ENCODE peak calls at places on chromosomes 5 and 9, in nine cellular contexts. E is GF-D8; D is activated naive CD4-positive, alpha-beta T cell treated with anti-CD3 and anti-CD28 coated beads, Interleukin-2, amount 10 ng/mL, durations not matched to agents 7 days and 5 days; J is foreskin fibroblast; T is NCI-H1092; V is GM23248; R is RPMI8226; K is Peyer's patch; I is D341Med. C is an unnamed sample.

GRCh38 chr5:56356876-56357160 is 123.7 kb upstream of the ANKRD55 start:
- DNase-seq in E (no peak), D (no peak), J (no peak), T (no peak), V (no peak), R (no peak), K (no peak), I (no peak), C (no peak)

GRCh38 chr9:7780261-7780988 is 19.2 kb downstream of the DMAC1 start:
- DNase-seq in E (no peak), D (no peak), J (peak), T (no peak), V (peak), R (no peak), K (no peak), I (no peak), C (no peak)

GRCh38 chr9:18888241-18888794 is 144.7 kb downstream of the SAXO1 start:
- DNase-seq in E (no peak), D (no peak), J (peak), T (no peak), V (peak), R (no peak), K (no peak), I (no peak), C (no peak)

GRCh38 chr5:95863383-95863757 is 40.8 kb upstream of the GLRX start:
- DNase-seq in E (no peak), D (no peak), J (peak), T (no peak), V (peak), R (no peak), K (no peak), I (no peak), C (no peak)

GRCh38 chr5:18216016-18216415 is 581.8 kb downstream of the TAF11L14 start:
- DNase-seq in E (no peak), D (no peak), J (no peak), T (no peak), V (no peak), R (no peak), K (no peak), I (no peak), C (no peak)

GRCh38 chr5:162068931-162069330 is 1.4 kb downstream of the GABRG2 start:
- DNase-seq in E (no peak), D (no peak), J (no peak), T (no peak), V (no peak), R (no peak), K (no peak), I (no peak), C (no peak)

GRCh38 chr5:77631166-77631582 is 7.3 kb downstream of the OTP start:
- DNase-seq in E (no peak), D (no peak), J (no peak), T (no peak), V (no peak), R (no peak), K (no peak), I (no peak), C (no peak)

GRCh38 chr9:120066315-120066714 is 513.7 kb downstream of the CDK5RAP2 start:
- DNase-seq in E (no peak), D (no peak), J (no peak), T (no peak), V (peak), R (no peak), K (no peak), I (no peak), C (no peak)

GRCh38 chr5:96692436-96692835 is 30.3 kb downstream of the CAST start:
- DNase-seq in E (no peak), D (no peak), J (peak), T (no peak), V (peak), R (no peak), K (no peak), I (no peak), C (no peak)

GRCh38 chr5:168750926-168751325 is 171.8 kb upstream of the PANK3 start:
- DNase-seq in E (no peak), D (no peak), J (no peak), T (no peak), V (no peak), R (no peak), K (no peak), I (no peak), C (no peak)

C was measured in stomach.